ENCODE peak calls at places on chromosomes 6 and 20, in five cellular contexts. K is NCI-H226; S is stimulated activated CD4-positive, alpha-beta T cell treated with anti-CD3 and anti-CD28 coated beads, TNF-alpha, amount 100 ng/mL, for 48 hours; J is Peyer's patch; G is fibroblast of mammary gland. Q is an unnamed sample.
A peak's percentile ranks its signal among the peaks of the same experiment; 100 is the strongest.

GRCh38 chr20:41119593-41120561 is 17.5 kb upstream of the PLCG1 start:
- DNase-seq in K (no peak), S (no peak), J (no peak), G (no peak), Q (peak; percentile 12)

GRCh38 chr20:31968299-31969126 is 562 bp downstream of the XKR7 start:
- DNase-seq in K (peak; percentile 60), S (peak; percentile 62), J (peak; percentile 75), G (peak; percentile 41), Q (peak; percentile 16)

GRCh38 chr6:33772114-33772830 is 16.7 kb downstream of the LEMD2 start:
- DNase-seq in K (no peak), S (no peak), J (peak; percentile 63), G (no peak), Q (no peak)

GRCh38 chr20:36544134-36545018 is 3.1 kb downstream of the MYL9 start:
- DNase-seq in K (peak; percentile 87), S (no peak), J (no peak), G (peak; percentile 82), Q (no peak)

GRCh38 chr6:148972481-148972880 is 225.7 kb downstream of the UST start:
- DNase-seq in K (no peak), S (no peak), J (peak; percentile 83), G (peak; percentile 11), Q (peak; percentile 93)

GRCh38 chr20:6058684-6059295 is 4.9 kb upstream of the LRRN4 start:
- DNase-seq in K (peak; percentile 89), S (no peak), J (no peak), G (no peak), Q (peak; percentile 95)

GRCh38 chr6:106631356-106631755 is 2.0 kb downstream of the QRSL1 start:
- DNase-seq in K (no peak), S (no peak), J (no peak), G (peak; percentile 35), Q (no peak)

GRCh38 chr6:108543165-108543940 is 17.4 kb upstream of the FOXO3 start:
- DNase-seq in K (no peak), S (no peak), J (no peak), G (no peak), Q (no peak)

GRCh38 chr20:41334036-41334435 is 6.6 kb upstream of the LPIN3 start:
- DNase-seq in K (no peak), S (no peak), J (no peak), G (no peak), Q (no peak)

GRCh38 chr6:66328181-66328580 is 621.2 kb upstream of the EYS start:
- DNase-seq in K (peak; percentile 2), S (no peak), J (no peak), G (peak; percentile 22), Q (no peak)

Q was measured in NCI-H1105.